ENCODE peak calls at places on chromosomes 2 and 18, in eight cellular contexts. V, O, M, Y, E, X, R and K are unnamed samples.

GRCh38 chr18:2168022-2168421 is 403.3 kb downstream of the METTL4 start:
- DNase-seq in E (no peak), Y (no peak), R (no peak), M (no peak), X (no peak), O (no peak), V (no peak), K (no peak)

GRCh38 chr2:229160180-229160579 is 110.9 kb downstream of the PID1 start:
- DNase-seq in M (no peak), E (peak), V (no peak), R (no peak), Y (no peak), O (no peak), X (no peak), K (no peak)

GRCh38 chr2:18232731-18233438 is 327.6 kb downstream of the RDH14 start:
- DNase-seq in V (no peak), R (peak), O (no peak), M (no peak), Y (peak), X (no peak), E (peak), K (peak)

GRCh38 chr2:203720011-203720410 is 13.6 kb downstream of the CD28 start:
- DNase-seq in Y (no peak), R (no peak), X (no peak), V (no peak), O (no peak), E (no peak), M (no peak), K (no peak)

GRCh38 chr2:191247381-191248057 is 2.3 kb downstream of the MYO1B start:
- DNase-seq in E (peak), M (no peak), O (peak), V (peak), Y (peak), X (no peak), R (peak), K (no peak)

GRCh38 chr2:19048593-19049264 is 309.7 kb downstream of the OSR1 start:
- DNase-seq in Y (no peak), O (peak), M (no peak), R (no peak), V (no peak), E (peak), X (no peak), K (peak)

GRCh38 chr2:19865151-19865550 is 36.6 kb downstream of the TTC32 start:
- DNase-seq in R (no peak), E (no peak), X (no peak), V (no peak), Y (peak), M (no peak), O (no peak), K (no peak)

GRCh38 chr2:85551698-85552678 is 9.3 kb downstream of the GGCX start:
- DNase-seq in E (peak), O (peak), Y (peak), V (peak), M (peak), X (peak), R (peak), K (peak)

GRCh38 chr18:51195602-51196115 is 1.8 kb downstream of the MEX3C start:
- DNase-seq in X (peak), V (no peak), Y (peak), E (peak), O (no peak), M (peak), R (peak), K (no peak)

GRCh38 chr18:75785175-75785574 is 357.7 kb upstream of the SMIM21 start:
- DNase-seq in O (no peak), X (no peak), Y (no peak), V (no peak), M (no peak), E (no peak), R (no peak), K (no peak)

GRCh38 chr2:54531558-54531957 is 75.4 kb downstream of the SPTBN1 start:
- DNase-seq in E (peak), R (peak), X (no peak), M (no peak), V (no peak), O (no peak), Y (peak), K (no peak)

GRCh38 chr2:208370881-208371633 is 35.5 kb upstream of the PTH2R start:
- DNase-seq in X (no peak), R (peak), M (no peak), E (no peak), O (no peak), V (no peak), Y (peak), K (no peak)

GRCh38 chr2:196274387-196274809 is 103.0 kb upstream of the STK17B start:
- DNase-seq in R (peak), E (no peak), Y (peak), O (no peak), M (no peak), X (no peak), V (no peak), K (no peak)

GRCh38 chr2:79580175-79580574 is 67.3 kb downstream of the CTNNA2 start:
- DNase-seq in M (no peak), E (no peak), O (no peak), Y (no peak), V (no peak), X (no peak), R (no peak), K (no peak)

GRCh38 chr2:134774786-134775641 is 56.2 kb upstream of the TMEM163 start:
- DNase-seq in E (peak), Y (peak), X (no peak), R (peak), O (no peak), M (no peak), V (no peak), K (no peak)

GRCh38 chr2:75108937-75109482 is 90.3 kb downstream of the TACR1 start:
- DNase-seq in O (no peak), Y (no peak), M (no peak), R (no peak), E (no peak), X (no peak), V (no peak), K (no peak)

GRCh38 chr2:37588316-37588777 is 83.1 kb downstream of the CDC42EP3 start:
- DNase-seq in O (no peak), X (no peak), R (peak), V (no peak), E (peak), M (no peak), Y (peak), K (peak)

GRCh38 chr2:215888680-215889079 is 124.7 kb downstream of the MREG start:
- DNase-seq in V (no peak), O (no peak), E (no peak), R (no peak), Y (no peak), X (no peak), M (no peak), K (no peak)

GRCh38 chr2:86500325-86500724 is 59.2 kb downstream of the KDM3A start:
- DNase-seq in R (no peak), E (no peak), X (no peak), Y (no peak), M (no peak), O (no peak), V (no peak), K (no peak)

GRCh38 chr2:239951825-239952224 is 73.3 kb downstream of the NDUFA10 start:
- DNase-seq in Y (no peak), E (no peak), V (no peak), M (no peak), R (no peak), X (no peak), O (no peak), K (no peak)

GRCh38 chr2:31366733-31367132 is 47.8 kb downstream of the XDH start:
- DNase-seq in E (no peak), R (no peak), O (no peak), M (no peak), Y (no peak), V (no peak), X (no peak), K (no peak)

GRCh38 chr2:190150413-190150812 is 87.9 kb upstream of the MSTN start:
- DNase-seq in X (no peak), M (no peak), R (no peak), V (no peak), Y (no peak), O (no peak), E (no peak), K (no peak)